ENCODE peak calls at places on chromosomes 3 and 15, in ten cellular contexts. One of them, this sample, is unnamed.

GRCh38 chr3:155302476-155302875 is 9.0 kb upstream of the STRIT1 start:
- DNase-seq in H1: no peak
- DNase-seq in Panc1: no peak
- DNase-seq in GM23338: no peak
- DNase-seq in HCT116: no peak
- DNase-seq in stomach: no peak
- DNase-seq in HepG2: no peak
- DNase-seq in suprapubic skin: no peak
- DNase-seq in endothelial cell of umbilical vein: no peak
- DNase-seq in upper lobe of left lung: no peak
- DNase-seq in this sample: no peak

GRCh38 chr15:92624401-92624991 is 31.1 kb downstream of the FAM174B start:
- DNase-seq in Panc1: no peak
- DNase-seq in suprapubic skin: no peak
- DNase-seq in GM23338: no peak
- DNase-seq in upper lobe of left lung: no peak
- DNase-seq in endothelial cell of umbilical vein: peak; percentile 56
- DNase-seq in stomach: peak; percentile 57
- DNase-seq in HepG2: no peak
- DNase-seq in HCT116: no peak
- DNase-seq in H1: no peak
- DNase-seq in this sample: peak; percentile 41

GRCh38 chr15:74781673-74782595 is at the start of gene CSK:
- DNase-seq in Panc1: no peak
- DNase-seq in HCT116: no peak
- DNase-seq in GM23338: peak; percentile 67
- DNase-seq in endothelial cell of umbilical vein: peak; percentile 53
- DNase-seq in stomach: peak; percentile 81
- DNase-seq in H1: no peak
- DNase-seq in upper lobe of left lung: peak; percentile 73
- DNase-seq in HepG2: no peak
- DNase-seq in suprapubic skin: no peak
- DNase-seq in this sample: peak; percentile 96

GRCh38 chr3:3005345-3005744 is 104.8 kb downstream of the IL5RA start:
- DNase-seq in HepG2: no peak
- DNase-seq in upper lobe of left lung: no peak
- DNase-seq in GM23338: no peak
- DNase-seq in HCT116: no peak
- DNase-seq in suprapubic skin: no peak
- DNase-seq in stomach: no peak
- DNase-seq in endothelial cell of umbilical vein: no peak
- DNase-seq in H1: no peak
- DNase-seq in Panc1: no peak
- DNase-seq in this sample: no peak

GRCh38 chr3:186225603-186226002 is 116.7 kb upstream of the ETV5 start:
- DNase-seq in H1: no peak
- DNase-seq in endothelial cell of umbilical vein: no peak
- DNase-seq in suprapubic skin: no peak
- DNase-seq in HepG2: no peak
- DNase-seq in GM23338: no peak
- DNase-seq in upper lobe of left lung: peak; percentile 47
- DNase-seq in stomach: no peak
- DNase-seq in Panc1: no peak
- DNase-seq in HCT116: no peak
- DNase-seq in this sample: no peak

GRCh38 chr15:49415638-49416037 is 7.4 kb upstream of the FGF7 start:
- DNase-seq in HepG2: no peak
- DNase-seq in HCT116: no peak
- DNase-seq in Panc1: no peak
- DNase-seq in H1: no peak
- DNase-seq in GM23338: no peak
- DNase-seq in suprapubic skin: no peak
- DNase-seq in stomach: no peak
- DNase-seq in endothelial cell of umbilical vein: peak; percentile 35
- DNase-seq in upper lobe of left lung: no peak
- DNase-seq in this sample: no peak

GRCh38 chr3:119647843-119648575 is 12.4 kb downstream of the POPDC2 start:
- DNase-seq in GM23338: no peak
- DNase-seq in stomach: no peak
- DNase-seq in HepG2: no peak
- DNase-seq in endothelial cell of umbilical vein: no peak
- DNase-seq in HCT116: no peak
- DNase-seq in upper lobe of left lung: no peak
- DNase-seq in H1: no peak
- DNase-seq in Panc1: no peak
- DNase-seq in suprapubic skin: no peak
- DNase-seq in this sample: no peak

GRCh38 chr15:67835349-67836133 is 4.3 kb downstream of the RNU6-1 start:
- DNase-seq in GM23338: peak; percentile 78
- DNase-seq in HCT116: no peak
- DNase-seq in suprapubic skin: no peak
- DNase-seq in upper lobe of left lung: peak; percentile 42
- DNase-seq in stomach: no peak
- DNase-seq in endothelial cell of umbilical vein: no peak
- DNase-seq in H1: no peak
- DNase-seq in Panc1: no peak
- DNase-seq in HepG2: no peak
- DNase-seq in this sample: peak; percentile 82

GRCh38 chr3:54999159-54999558 is 71.3 kb upstream of the LRTM1 start:
- DNase-seq in suprapubic skin: no peak
- DNase-seq in HepG2: peak; percentile 2
- DNase-seq in upper lobe of left lung: no peak
- DNase-seq in H1: peak; percentile 39
- DNase-seq in HCT116: no peak
- DNase-seq in GM23338: peak; percentile 92
- DNase-seq in endothelial cell of umbilical vein: no peak
- DNase-seq in stomach: no peak
- DNase-seq in Panc1: no peak
- DNase-seq in this sample: no peak

GRCh38 chr3:75101329-75102147 is 487.1 kb upstream of the CNTN3 start:
- DNase-seq in suprapubic skin: no peak
- DNase-seq in HepG2: no peak
- DNase-seq in H1: peak; percentile 44
- DNase-seq in upper lobe of left lung: no peak
- DNase-seq in stomach: no peak
- DNase-seq in HCT116: no peak
- DNase-seq in GM23338: peak; percentile 84
- DNase-seq in endothelial cell of umbilical vein: no peak
- DNase-seq in Panc1: no peak
- DNase-seq in this sample: no peak

GRCh38 chr15:74179983-74180688 is 6.6 kb downstream of the ISLR start:
- DNase-seq in upper lobe of left lung: no peak
- DNase-seq in GM23338: no peak
- DNase-seq in HepG2: no peak
- DNase-seq in endothelial cell of umbilical vein: peak; percentile 18
- DNase-seq in suprapubic skin: no peak
- DNase-seq in H1: no peak
- DNase-seq in HCT116: no peak
- DNase-seq in Panc1: no peak
- DNase-seq in stomach: no peak
- DNase-seq in this sample: peak; percentile 73

GRCh38 chr3:59049671-59050331 is at the start of gene CFAP20DC:
- DNase-seq in suprapubic skin: peak; percentile 95
- DNase-seq in stomach: peak; percentile 91
- DNase-seq in HepG2: peak; percentile 8
- DNase-seq in Panc1: peak; percentile 78
- DNase-seq in upper lobe of left lung: peak; percentile 90
- DNase-seq in HCT116: peak; percentile 85
- DNase-seq in GM23338: peak; percentile 97
- DNase-seq in endothelial cell of umbilical vein: peak; percentile 92
- DNase-seq in H1: peak; percentile 85
- DNase-seq in this sample: peak; percentile 94

GRCh38 chr15:37133619-37134018 is 33.3 kb upstream of the MEIS2 start:
- DNase-seq in suprapubic skin: no peak
- DNase-seq in HepG2: no peak
- DNase-seq in upper lobe of left lung: no peak
- DNase-seq in Panc1: no peak
- DNase-seq in endothelial cell of umbilical vein: peak; percentile 51
- DNase-seq in HCT116: no peak
- DNase-seq in stomach: no peak
- DNase-seq in GM23338: no peak
- DNase-seq in H1: no peak
- DNase-seq in this sample: no peak

GRCh38 chr3:85525264-85525663 is 566.5 kb downstream of the CADM2 start:
- DNase-seq in HCT116: no peak
- DNase-seq in GM23338: no peak
- DNase-seq in upper lobe of left lung: no peak
- DNase-seq in HepG2: no peak
- DNase-seq in H1: no peak
- DNase-seq in Panc1: no peak
- DNase-seq in suprapubic skin: no peak
- DNase-seq in stomach: no peak
- DNase-seq in endothelial cell of umbilical vein: no peak
- DNase-seq in this sample: no peak

GRCh38 chr15:71105444-71105843 is 9.8 kb upstream of the THSD4 start:
- DNase-seq in HepG2: no peak
- DNase-seq in upper lobe of left lung: no peak
- DNase-seq in endothelial cell of umbilical vein: no peak
- DNase-seq in GM23338: no peak
- DNase-seq in HCT116: no peak
- DNase-seq in stomach: no peak
- DNase-seq in H1: no peak
- DNase-seq in Panc1: no peak
- DNase-seq in suprapubic skin: no peak
- DNase-seq in this sample: no peak

GRCh38 chr15:64251658-64252057 is 88.8 kb upstream of the PPIB start:
- DNase-seq in HCT116: no peak
- DNase-seq in H1: no peak
- DNase-seq in upper lobe of left lung: no peak
- DNase-seq in endothelial cell of umbilical vein: no peak
- DNase-seq in GM23338: no peak
- DNase-seq in Panc1: no peak
- DNase-seq in HepG2: no peak
- DNase-seq in suprapubic skin: no peak
- DNase-seq in stomach: no peak
- DNase-seq in this sample: no peak

GRCh38 chr3:194985031-194985578 is 285.9 kb downstream of the XXYLT1 start:
- DNase-seq in suprapubic skin: peak; percentile 89
- DNase-seq in endothelial cell of umbilical vein: no peak
- DNase-seq in HCT116: peak; percentile 27
- DNase-seq in GM23338: peak; percentile 90
- DNase-seq in stomach: peak; percentile 74
- DNase-seq in H1: peak; percentile 75
- DNase-seq in HepG2: peak; percentile 46
- DNase-seq in Panc1: no peak
- DNase-seq in upper lobe of left lung: peak; percentile 74
- DNase-seq in this sample: peak; percentile 84

GRCh38 chr15:65869127-65869953 is at the start of gene RAB11A:
- DNase-seq in GM23338: peak; percentile 97
- DNase-seq in Panc1: peak; percentile 71
- DNase-seq in endothelial cell of umbilical vein: peak; percentile 96
- DNase-seq in HCT116: peak; percentile 94
- DNase-seq in stomach: peak; percentile 96
- DNase-seq in HepG2: peak; percentile 93
- DNase-seq in suprapubic skin: peak; percentile 98
- DNase-seq in H1: peak; percentile 90
- DNase-seq in upper lobe of left lung: peak; percentile 96
- DNase-seq in this sample: peak; percentile 99
- TF ChIP-seq POLR2AphosphoS5 in GM23338: peak; percentile 99
- TF ChIP-seq POLR2AphosphoS5 in Panc1: peak; percentile 99
- TF ChIP-seq POLR2AphosphoS5 in endothelial cell of umbilical vein: peak; percentile 96
- TF ChIP-seq POLR2AphosphoS5 in HCT116: peak; percentile 93
- TF ChIP-seq POLR2AphosphoS5 in stomach: peak; percentile 73
- TF ChIP-seq POLR2AphosphoS5 in HepG2: peak; percentile 96
- TF ChIP-seq POLR2AphosphoS5 in suprapubic skin: peak; percentile 92
- TF ChIP-seq POLR2AphosphoS5 in H1: peak; percentile 90
- TF ChIP-seq POLR2AphosphoS5 in upper lobe of left lung: peak; percentile 96
- TF ChIP-seq POLR2AphosphoS5 in this sample: peak; percentile 99

DNA sequence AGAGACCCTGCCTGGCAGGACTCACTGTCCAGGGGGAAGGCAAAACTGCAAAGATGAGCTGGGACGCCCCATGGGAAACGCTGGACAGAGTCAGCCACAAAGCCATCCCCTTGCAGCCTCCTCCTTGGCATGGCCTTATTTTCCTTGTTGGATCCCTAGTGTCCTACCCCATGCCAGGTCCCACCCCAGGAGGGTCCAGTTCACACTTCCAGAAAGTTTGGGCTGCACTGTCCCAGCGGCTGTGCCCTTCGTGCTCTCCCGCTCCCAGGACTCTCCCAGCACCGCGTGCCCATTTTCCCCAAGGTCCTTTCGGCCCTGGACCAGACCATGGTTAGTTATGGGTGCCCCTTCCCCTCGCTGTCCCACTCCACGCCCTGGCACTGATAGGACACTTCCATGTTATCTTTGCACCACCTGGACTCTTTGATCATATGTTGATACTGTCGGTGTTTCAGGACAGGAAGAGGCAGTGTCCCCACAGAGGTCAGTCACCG is 5.8 kb upstream of the NRROS start:
- DNase-seq in suprapubic skin: no peak
- DNase-seq in HepG2: no peak
- DNase-seq in HCT116: no peak
- DNase-seq in upper lobe of left lung: no peak
- DNase-seq in stomach: no peak
- DNase-seq in GM23338: no peak
- DNase-seq in endothelial cell of umbilical vein: no peak
- DNase-seq in Panc1: no peak
- DNase-seq in H1: no peak
- DNase-seq in this sample: peak; percentile 78
- TF ChIP-seq POLR2AphosphoS5 in suprapubic skin: no peak
- TF ChIP-seq POLR2AphosphoS5 in HepG2: no peak
- TF ChIP-seq POLR2AphosphoS5 in HCT116: no peak
- TF ChIP-seq POLR2AphosphoS5 in upper lobe of left lung: no peak
- TF ChIP-seq POLR2AphosphoS5 in stomach: no peak
- TF ChIP-seq POLR2AphosphoS5 in GM23338: no peak
- TF ChIP-seq POLR2AphosphoS5 in endothelial cell of umbilical vein: no peak
- TF ChIP-seq POLR2AphosphoS5 in Panc1: no peak
- TF ChIP-seq POLR2AphosphoS5 in H1: no peak
- TF ChIP-seq POLR2AphosphoS5 in this sample: no peak

DNA sequence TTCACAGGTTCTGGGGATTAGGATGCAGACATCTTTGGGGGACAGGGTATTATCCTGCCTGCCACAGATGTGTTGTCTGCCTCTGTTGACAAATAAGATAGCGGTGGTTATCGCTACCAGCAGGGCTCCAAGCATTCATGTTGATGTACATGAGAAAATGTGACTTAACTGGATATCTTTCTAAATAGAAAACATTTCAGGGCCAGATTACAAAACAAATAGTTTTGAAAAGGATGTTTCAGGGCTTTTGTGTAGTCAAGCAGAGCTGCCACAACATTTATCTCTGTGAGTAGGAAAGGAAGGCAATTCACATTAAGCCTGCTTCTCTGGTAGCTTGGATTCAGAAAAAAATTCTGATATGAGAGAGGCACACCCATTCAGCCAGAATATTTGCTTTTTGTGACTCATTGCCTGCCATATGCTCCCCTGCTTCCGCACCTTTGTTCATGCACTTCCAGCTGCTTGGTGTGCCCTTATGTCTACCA is 22.8 kb downstream of the PLS1 start:
- DNase-seq in endothelial cell of umbilical vein: peak; percentile 66
- DNase-seq in GM23338: no peak
- DNase-seq in H1: no peak
- DNase-seq in upper lobe of left lung: no peak
- DNase-seq in stomach: peak; percentile 34
- DNase-seq in Panc1: peak; percentile 64
- DNase-seq in suprapubic skin: no peak
- DNase-seq in HepG2: peak; percentile 3
- DNase-seq in HCT116: no peak
- DNase-seq in this sample: no peak
- TF ChIP-seq POLR2AphosphoS5 in endothelial cell of umbilical vein: no peak
- TF ChIP-seq POLR2AphosphoS5 in GM23338: no peak
- TF ChIP-seq POLR2AphosphoS5 in H1: no peak
- TF ChIP-seq POLR2AphosphoS5 in upper lobe of left lung: no peak
- TF ChIP-seq POLR2AphosphoS5 in stomach: no peak
- TF ChIP-seq POLR2AphosphoS5 in Panc1: no peak
- TF ChIP-seq POLR2AphosphoS5 in suprapubic skin: no peak
- TF ChIP-seq POLR2AphosphoS5 in HepG2: no peak
- TF ChIP-seq POLR2AphosphoS5 in HCT116: no peak
- TF ChIP-seq POLR2AphosphoS5 in this sample: no peak

GRCh38 chr3:11288786-11289637 is 16.8 kb downstream of the ATG7 start:
- DNase-seq in suprapubic skin: no peak
- DNase-seq in H1: no peak
- DNase-seq in endothelial cell of umbilical vein: peak; percentile 95
- DNase-seq in stomach: no peak
- DNase-seq in HepG2: peak; percentile 23
- DNase-seq in GM23338: no peak
- DNase-seq in upper lobe of left lung: no peak
- DNase-seq in Panc1: peak; percentile 87
- DNase-seq in HCT116: peak; percentile 18
- DNase-seq in this sample: no peak
- TF ChIP-seq POLR2AphosphoS5 in suprapubic skin: peak; percentile 54
- TF ChIP-seq POLR2AphosphoS5 in H1: no peak
- TF ChIP-seq POLR2AphosphoS5 in endothelial cell of umbilical vein: peak; percentile 77
- TF ChIP-seq POLR2AphosphoS5 in stomach: peak; percentile 2
- TF ChIP-seq POLR2AphosphoS5 in HepG2: no peak
- TF ChIP-seq POLR2AphosphoS5 in GM23338: no peak
- TF ChIP-seq POLR2AphosphoS5 in upper lobe of left lung: no peak
- TF ChIP-seq POLR2AphosphoS5 in Panc1: no peak
- TF ChIP-seq POLR2AphosphoS5 in HCT116: no peak
- TF ChIP-seq POLR2AphosphoS5 in this sample: no peak